ENCODE peak calls at places on chromosomes 12 and 14, in six cellular contexts. R, K, A, Q, I and X are unnamed samples.

GRCh38 chr12:55932546-55932919 is 1.6 kb downstream of the DGKA start:
- DNase-seq in R (peak; percentile 43), A (no peak), K (peak; percentile 60), I (peak; percentile 49), Q (no peak), X (no peak)

GRCh38 chr14:77264466-77265186 is 6.4 kb downstream of the NGB start:
- DNase-seq in K (no peak), A (no peak), I (no peak), R (no peak), Q (no peak), X (no peak)

GRCh38 chr12:25690996-25691864 is 138.1 kb upstream of the LMNTD1 start:
- DNase-seq in Q (no peak), K (no peak), I (no peak), R (no peak), A (no peak), X (no peak)

GRCh38 chr12:121295123-121295745 is 1.3 kb downstream of the CAMKK2 start:
- DNase-seq in K (no peak), R (no peak), A (no peak), Q (no peak), I (no peak), X (no peak)

GRCh38 chr12:112236386-112236785 is 111.0 kb downstream of the TRAFD1 start:
- DNase-seq in I (no peak), K (no peak), Q (no peak), A (no peak), R (peak; percentile 3), X (no peak)

GRCh38 chr14:43872752-43873655 is 634.1 kb downstream of the FSCB start:
- DNase-seq in R (no peak), A (no peak), I (no peak), K (no peak), Q (no peak), X (no peak)

GRCh38 chr12:19759229-19759628 is 319.9 kb downstream of the AEBP2 start:
- DNase-seq in K (peak; percentile 71), A (no peak), Q (no peak), I (no peak), R (peak; percentile 82), X (no peak)

GRCh38 chr12:28409892-28410291 is 219.6 kb downstream of the CCDC91 start:
- DNase-seq in I (no peak), K (peak; percentile 82), R (peak; percentile 59), A (no peak), Q (no peak), X (no peak)

GRCh38 chr12:82625523-82625922 is 61.2 kb upstream of the TMTC2 start:
- DNase-seq in Q (no peak), R (no peak), A (no peak), I (no peak), K (no peak), X (no peak)

GRCh38 chr14:54129850-54130640 is 173.4 kb upstream of the BMP4 start:
- DNase-seq in I (no peak), K (no peak), A (no peak), R (no peak), Q (no peak), X (no peak)

GRCh38 chr12:19150273-19150895 is 20.9 kb downstream of the PLEKHA5 start:
- DNase-seq in K (no peak), R (no peak), A (no peak), Q (no peak), I (no peak), X (no peak)

GRCh38 chr14:90580381-90581335 is 183.8 kb downstream of the CALM1 start:
- DNase-seq in R (no peak), A (no peak), K (no peak), Q (no peak), I (no peak), X (no peak)

GRCh38 chr14:31559939-31560338 is 1.3 kb upstream of the NUBPL start:
- DNase-seq in R (no peak), A (no peak), Q (peak; percentile 19), I (no peak), K (no peak), X (no peak)

GRCh38 chr14:31564194-31564593 is 3.0 kb downstream of the NUBPL start:
- DNase-seq in A (no peak), K (no peak), I (no peak), Q (no peak), R (no peak), X (no peak)

GRCh38 chr14:31556191-31556590 is 5.0 kb upstream of the NUBPL start:
- DNase-seq in R (no peak), Q (no peak), I (no peak), A (no peak), K (no peak), X (no peak)

GRCh38 chr14:31560759-31561154 is 447 bp upstream of the NUBPL start:
- DNase-seq in Q (no peak), K (no peak), R (peak; percentile 15), I (no peak), A (no peak), X (no peak)

GRCh38 chr14:31561155-31561846 is at the start of gene NUBPL:
- DNase-seq in Q (peak; percentile 96), A (peak; percentile 96), R (peak; percentile 96), I (peak; percentile 95), K (peak; percentile 88), X (peak; percentile 72)
- TF ChIP-seq CTCF in Q (no peak), A (no peak), R (no peak), I (no peak), K (no peak), X (no peak)

DNA sequence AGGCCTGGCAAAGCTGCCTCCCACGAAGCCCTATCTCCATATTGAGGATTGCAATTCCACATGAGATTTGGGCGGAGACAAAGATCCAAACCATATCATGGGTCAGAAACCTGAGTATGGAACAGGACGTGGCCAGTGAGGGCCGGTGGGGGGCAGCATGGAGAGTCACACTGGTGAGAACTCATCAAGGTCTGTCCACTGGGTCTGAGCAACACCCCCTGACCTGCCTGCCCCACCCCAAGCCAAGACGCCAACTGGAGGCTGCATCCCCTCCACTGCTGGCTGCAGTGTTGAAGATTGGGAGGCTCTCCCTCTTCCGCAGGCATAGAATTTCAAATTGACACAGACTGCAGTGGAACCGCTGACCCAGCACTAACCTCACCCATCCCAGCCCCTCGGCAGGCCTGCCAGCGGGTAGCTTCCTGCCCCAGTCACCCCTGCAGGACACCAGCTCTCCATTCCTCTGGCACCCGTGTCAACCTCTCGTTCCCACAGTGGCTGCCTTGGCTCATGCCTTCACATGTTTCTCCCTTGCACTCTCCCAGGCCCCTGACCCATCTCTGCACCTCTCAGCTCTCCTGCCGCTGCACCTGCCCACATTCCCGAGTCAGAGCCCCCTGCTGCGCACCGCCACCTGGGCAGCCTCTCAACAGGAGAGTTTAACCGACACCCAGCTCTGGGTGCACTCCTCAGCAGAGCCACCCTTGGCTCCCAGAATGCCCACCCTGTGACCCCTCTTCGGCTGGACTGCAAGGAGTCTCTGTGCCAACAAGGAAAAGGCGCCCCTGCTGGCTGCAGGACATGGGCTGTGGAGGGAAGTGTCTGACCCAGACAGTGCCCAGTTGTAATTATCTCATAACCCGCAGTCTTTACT is 45.2 kb upstream of the PPP2R5C start:
- DNase-seq in I (no peak), A (peak; percentile 22), Q (no peak), K (no peak), R (no peak), X (no peak)
- TF ChIP-seq CTCF in I (no peak), A (no peak), Q (no peak), K (no peak), R (no peak), X (no peak)

GRCh38 chr14:95895720-95896119 is 19.1 kb downstream of the TUNAR start:
- DNase-seq in Q (no peak), R (no peak), K (no peak), I (no peak), A (peak; percentile 42), X (no peak)
- TF ChIP-seq CTCF in Q (no peak), R (no peak), K (peak; percentile 10), I (no peak), A (no peak), X (peak; percentile 22)

GRCh38 chr12:46205293-46205692 is 63.5 kb downstream of the SLC38A1 start:
- DNase-seq in K (no peak), A (no peak), Q (no peak), R (peak; percentile 33), I (no peak), X (no peak)
- TF ChIP-seq CTCF in K (no peak), A (no peak), Q (no peak), R (no peak), I (no peak), X (no peak)